ENCODE peak calls at places on chromosome 18, in six cellular contexts. K is GM23338, C is NCI-H1417, X is mesendoderm, G is fibroblast of pulmonary artery, H is EH. U is an unnamed sample.

GRCh38 chr18:78983530-78983929 is 3.9 kb downstream of the SALL3 start:
- DNase-seq in H (no peak), K (peak; percentile 83), G (no peak), X (peak; percentile 55), C (no peak), U (no peak)

GRCh38 chr18:61551586-61551985 is 218.4 kb downstream of the CDH20 start:
- DNase-seq in K (peak; percentile 91), G (peak; percentile 91), H (peak; percentile 83), X (peak; percentile 88), C (peak; percentile 70), U (peak; percentile 85)

GRCh38 chr18:9403795-9404564 is 69.4 kb downstream of the TWSG1 start:
- DNase-seq in H (no peak), K (peak; percentile 87), X (peak; percentile 69), G (no peak), C (no peak), U (no peak)

GRCh38 chr18:79986726-79987125 is 1.6 kb downstream of the TXNL4A start:
- DNase-seq in X (no peak), H (peak; percentile 9), K (no peak), G (no peak), C (no peak), U (no peak)

GRCh38 chr18:3129053-3129864 is 90.5 kb downstream of the MYOM1 start:
- DNase-seq in X (peak; percentile 91), K (peak; percentile 98), C (no peak), G (peak; percentile 89), H (peak; percentile 77), U (peak; percentile 97)

GRCh38 chr18:69885841-69886531 is 61.7 kb downstream of the CD226 start:
- DNase-seq in K (no peak), C (no peak), X (no peak), H (no peak), G (no peak), U (peak; percentile 43)

GRCh38 chr18:69941183-69941582 is 6.5 kb downstream of the CD226 start:
- DNase-seq in C (no peak), H (no peak), G (no peak), X (no peak), K (no peak), U (no peak)

GRCh38 chr18:57803119-57803969 is at the start of gene ATP8B1:
- DNase-seq in H (peak; percentile 86), K (peak; percentile 93), C (peak; percentile 98), G (peak; percentile 68), X (peak; percentile 94), U (peak; percentile 92)

GRCh38 chr18:9731380-9731779 is 23.3 kb downstream of the RAB31 start:
- DNase-seq in K (no peak), X (peak; percentile 48), G (peak; percentile 53), H (peak; percentile 81), C (no peak), U (no peak)

GRCh38 chr18:48580782-48581181 is 42.0 kb downstream of the CTIF start:
- DNase-seq in G (no peak), H (peak; percentile 83), X (peak; percentile 92), C (no peak), K (peak; percentile 65), U (peak; percentile 39)

GRCh38 chr18:40197711-40198110 is 1757.3 kb upstream of the PIK3C3 start:
- DNase-seq in C (no peak), G (no peak), X (peak; percentile 91), K (no peak), H (no peak), U (no peak)

GRCh38 chr18:48851563-48851962 is 99.2 kb downstream of the SMAD7 start:
- DNase-seq in X (no peak), C (no peak), K (no peak), G (peak; percentile 53), H (no peak), U (peak; percentile 63)

GRCh38 chr18:26301681-26302080 is 75.4 kb downstream of the TAF4B start:
- DNase-seq in X (no peak), H (peak; percentile 10), C (no peak), G (peak; percentile 37), K (no peak), U (no peak)

GRCh38 chr18:75959150-75959549 is 531.6 kb upstream of the SMIM21 start:
- DNase-seq in K (no peak), C (no peak), H (no peak), G (no peak), X (no peak), U (no peak)

GRCh38 chr18:8367217-8367988 is 241.8 kb upstream of the RAB12 start:
- DNase-seq in H (peak; percentile 14), X (peak; percentile 80), C (peak; percentile 92), G (peak; percentile 12), K (peak; percentile 91), U (peak; percentile 91)

GRCh38 chr18:25830787-25831186 is 259.6 kb downstream of the SS18 start:
- DNase-seq in G (peak; percentile 74), C (no peak), X (peak; percentile 25), H (peak; percentile 89), K (no peak), U (no peak)

GRCh38 chr18:50816767-50817166 is 3.0 kb downstream of the MRO start:
- DNase-seq in K (peak; percentile 46), H (no peak), X (no peak), G (no peak), C (no peak), U (peak; percentile 79)

GRCh38 chr18:73118121-73118816 is 250.5 kb upstream of the NETO1 start:
- DNase-seq in C (no peak), K (no peak), H (peak; percentile 67), X (no peak), G (peak; percentile 3), U (no peak)

GRCh38 chr18:36833120-36833519 is 4.2 kb downstream of the KIAA1328 start:
- DNase-seq in C (no peak), X (no peak), H (no peak), G (no peak), K (no peak), U (no peak)

GRCh38 chr18:21315741-21316187 is 73.7 kb downstream of the GREB1L start:
- DNase-seq in K (peak; percentile 78), C (no peak), G (no peak), X (peak; percentile 89), H (peak; percentile 36), U (peak; percentile 38)

GRCh38 chr18:74069178-74070050 is 78.2 kb downstream of the FBXO15 start:
- DNase-seq in G (no peak), H (no peak), C (no peak), K (no peak), X (no peak), U (no peak)

GRCh38 chr18:38695559-38696270 is 1130.1 kb upstream of the CELF4 start:
- DNase-seq in C (no peak), X (no peak), H (no peak), G (peak; percentile 1), K (no peak), U (no peak)

GRCh38 chr18:48819276-48819675 is 131.5 kb downstream of the SMAD7 start:
- DNase-seq in X (no peak), K (no peak), G (no peak), C (no peak), H (no peak), U (no peak)

GRCh38 chr18:9366126-9366714 is 31.6 kb downstream of the TWSG1 start:
- DNase-seq in X (peak; percentile 95), G (peak; percentile 62), C (no peak), K (peak; percentile 91), H (peak; percentile 39), U (peak; percentile 85)

GRCh38 chr18:10851824-10852225 is 297.5 kb downstream of the PIEZO2 start:
- DNase-seq in C (no peak), G (peak; percentile 90), H (peak; percentile 57), K (peak; percentile 78), X (peak; percentile 61), U (peak; percentile 78)

GRCh38 chr18:44828080-44828479 is 147.4 kb downstream of the SETBP1 start:
- DNase-seq in C (no peak), H (no peak), X (peak; percentile 65), G (no peak), K (no peak), U (peak; percentile 37)

GRCh38 chr18:55430026-55430425 is 158.0 kb downstream of the TCF4 start:
- DNase-seq in G (no peak), X (no peak), K (no peak), C (no peak), H (no peak), U (peak; percentile 39)

GRCh38 chr18:48785686-48786470 is 164.9 kb downstream of the SMAD7 start:
- DNase-seq in C (no peak), K (no peak), X (no peak), H (no peak), G (no peak), U (no peak)

GRCh38 chr18:33761363-33761762 is 183.3 kb downstream of the ASXL3 start:
- DNase-seq in H (no peak), K (no peak), G (peak; percentile 37), X (no peak), C (peak; percentile 9), U (peak; percentile 49)